ENCODE peak calls at places on chromosome 9, in four cellular contexts. I is PC-9; Q is CD4-positive, alpha-beta T cell; N is CD8-positive, alpha-beta memory T cell. K is an unnamed sample.

GRCh38 chr9:35743880-35744518 is 5.0 kb downstream of the GBA2 start:
- DNase-seq in I (no peak), Q (no peak), N (no peak), K (no peak)

GRCh38 chr9:82410306-82410705 is 421.7 kb downstream of the SPATA31D1 start:
- DNase-seq in I (no peak), Q (no peak), N (no peak), K (peak; percentile 2)

GRCh38 chr9:17204611-17205165 is 69.8 kb downstream of the CNTLN start:
- DNase-seq in I (no peak), Q (no peak), N (no peak), K (no peak)

GRCh38 chr9:128214571-128215490 is 11.7 kb downstream of the DNM1 start:
- DNase-seq in I (peak; percentile 53), Q (no peak), N (no peak), K (peak; percentile 51)

GRCh38 chr9:136044971-136045594 is 50.0 kb downstream of the NACC2 start:
- DNase-seq in I (no peak), Q (no peak), N (no peak), K (no peak)

GRCh38 chr9:108475813-108476212 is 380.0 kb downstream of the ACTL7B start:
- DNase-seq in I (no peak), Q (no peak), N (no peak), K (no peak)

GRCh38 chr9:14400658-14400995 is 86.7 kb upstream of the NFIB start:
- DNase-seq in I (peak; percentile 1), Q (no peak), N (no peak), K (peak; percentile 59)

GRCh38 chr9:110114086-110114887 is 93.7 kb downstream of the C9orf152 start:
- DNase-seq in I (no peak), Q (no peak), N (no peak), K (peak; percentile 77)

GRCh38 chr9:110880123-110880522 is 158.1 kb downstream of the LPAR1 start:
- DNase-seq in I (no peak), Q (no peak), N (no peak), K (no peak)

GRCh38 chr9:6443661-6444060 is 30.7 kb downstream of the UHRF2 start:
- DNase-seq in I (no peak), Q (no peak), N (no peak), K (no peak)

GRCh38 chr9:27460225-27461023 is 63.7 kb upstream of the IFNK start:
- DNase-seq in I (no peak), Q (no peak), N (no peak), K (peak; percentile 60)